ENCODE peak calls at places on chromosome 21, in nine cellular contexts. S is bronchial epithelial cell; C is B cell; O is left ventricle myocardium inferior; J is Calu3; X is tibial nerve; W is cardiac fibroblast; P is coronary artery; M is activated CD8-positive, alpha-beta T cell treated with anti-CD3 and anti-CD28 coated beads for 36 hours. I is an unnamed sample.

GRCh38 chr21:31220567-31220966 is 123.5 kb downstream of the TIAM1 start:
- DNase-seq in S (peak), C (no peak), O (no peak), J (no peak), X (no peak), W (peak), P (no peak), M (no peak), I (no peak)

GRCh38 chr21:22346576-22346975 is 1348.4 kb downstream of the NCAM2 start:
- DNase-seq in S (no peak), C (no peak), O (no peak), J (no peak), X (no peak), W (no peak), P (no peak), M (no peak), I (no peak)

GRCh38 chr21:43758132-43758619 is 17.9 kb downstream of the CSTB start:
- DNase-seq in S (no peak), C (no peak), O (no peak), J (no peak), X (no peak), W (peak), P (no peak), M (no peak), I (no peak)

GRCh38 chr21:36709868-36710728 is 11.2 kb downstream of the SIM2 start:
- DNase-seq in S (no peak), C (no peak), O (no peak), J (no peak), X (no peak), W (no peak), P (peak), M (no peak), I (no peak)

GRCh38 chr21:34881894-34882371 is 167.2 kb downstream of the RUNX1 start:
- DNase-seq in S (peak), C (no peak), O (no peak), J (no peak), X (no peak), W (peak), P (no peak), M (no peak), I (no peak)

GRCh38 chr21:35428927-35429326 is 379.8 kb upstream of the RUNX1 start:
- DNase-seq in S (no peak), C (no peak), O (no peak), J (no peak), X (no peak), W (no peak), P (no peak), M (no peak), I (no peak)

GRCh38 chr21:17270234-17270633 is 242.6 kb upstream of the CXADR start:
- DNase-seq in S (peak), C (no peak), O (peak), J (no peak), X (peak), W (peak), P (no peak), M (peak), I (no peak)

GRCh38 chr21:35014302-35015044 is 34.6 kb downstream of the RUNX1 start:
- DNase-seq in S (peak), C (no peak), O (no peak), J (no peak), X (no peak), W (no peak), P (no peak), M (no peak), I (no peak)

GRCh38 chr21:34509151-34509550 is 2.9 kb downstream of the KCNE1 start:
- DNase-seq in S (no peak), C (no peak), O (no peak), J (no peak), X (no peak), W (no peak), P (no peak), M (peak), I (peak)

GRCh38 chr21:43739648-43740435 is 20.9 kb downstream of the PDXK start:
- DNase-seq in S (no peak), C (no peak), O (no peak), J (no peak), X (no peak), W (no peak), P (no peak), M (no peak), I (no peak)

GRCh38 chr21:37276377-37276776 is 9.2 kb upstream of the VPS26C start:
- DNase-seq in S (no peak), C (no peak), O (no peak), J (no peak), X (no peak), W (no peak), P (no peak), M (no peak), I (no peak)

GRCh38 chr21:34511154-34511553 is 856 bp downstream of the KCNE1 start:
- DNase-seq in S (peak), C (no peak), O (no peak), J (no peak), X (no peak), W (peak), P (no peak), M (no peak), I (no peak)

GRCh38 chr21:36250423-36251075 is 69.4 kb upstream of the MORC3 start:
- DNase-seq in S (no peak), C (no peak), O (no peak), J (no peak), X (no peak), W (no peak), P (no peak), M (no peak), I (no peak)

GRCh38 chr21:37000381-37000780 is 6.1 kb upstream of the RIPPLY3 start:
- DNase-seq in S (no peak), C (no peak), O (no peak), J (no peak), X (no peak), W (no peak), P (no peak), M (no peak), I (no peak)

GRCh38 chr21:26164311-26164710 is 6.3 kb downstream of the APP start:
- DNase-seq in S (no peak), C (no peak), O (no peak), J (peak), X (no peak), W (no peak), P (no peak), M (no peak), I (no peak)
- TF ChIP-seq CTCF in S (no peak), C (no peak), O (no peak), J (no peak), X (no peak), W (no peak), P (no peak), M (no peak), I (no peak)

GRCh38 chr21:39676054-39676771 is 63.5 kb downstream of the B3GALT5 start:
- DNase-seq in S (peak), C (no peak), O (peak), J (no peak), X (no peak), W (peak), P (no peak), M (no peak), I (no peak)
- TF ChIP-seq CTCF in S (no peak), C (no peak), O (peak), J (no peak), X (no peak), W (no peak), P (no peak), M (no peak), I (no peak)

DNA sequence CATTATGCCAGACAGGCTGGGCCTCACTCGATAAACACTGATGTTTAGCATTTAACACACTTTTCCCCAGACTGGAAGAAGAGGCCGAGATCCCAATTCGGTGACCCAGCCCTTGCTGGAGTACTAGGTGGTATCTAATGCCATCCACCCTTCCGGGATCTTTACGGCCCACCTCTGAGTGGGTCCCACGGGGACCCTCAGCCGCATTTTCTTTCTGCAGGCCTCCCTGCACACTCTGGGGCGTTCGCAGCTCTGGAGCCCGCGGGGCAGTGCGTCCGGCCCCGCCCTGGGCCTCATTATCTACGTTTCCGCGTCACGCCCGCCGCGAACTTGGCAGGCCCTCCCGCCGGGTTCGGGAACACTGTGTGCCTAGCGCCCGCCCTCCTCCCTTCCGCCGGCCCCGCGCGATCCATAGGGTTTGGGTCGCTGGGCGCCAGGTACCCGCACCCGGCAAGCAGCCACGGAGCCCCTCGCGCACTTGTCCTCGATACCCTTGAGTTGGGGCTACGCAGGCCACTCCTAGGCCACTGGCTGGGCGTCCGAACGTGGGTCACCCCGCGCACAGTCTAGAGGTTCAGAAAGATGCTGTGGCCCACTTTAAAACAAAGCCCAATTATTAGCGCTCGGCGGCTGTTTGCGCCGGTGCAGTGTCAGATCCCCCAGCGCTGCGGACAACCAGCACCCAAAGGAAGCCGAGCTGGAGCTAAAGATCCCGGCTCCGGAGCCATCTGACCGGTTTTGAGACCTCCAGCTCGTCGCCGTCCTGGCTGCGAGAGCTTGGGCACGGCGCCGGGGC is 942 bp upstream of the EVA1C start:
- DNase-seq in S (no peak), C (no peak), O (peak), J (peak), X (peak), W (peak), P (peak), M (peak), I (no peak)
- TF ChIP-seq CTCF in S (no peak), C (no peak), O (no peak), J (no peak), X (no peak), W (no peak), P (no peak), M (no peak), I (no peak)

DNA sequence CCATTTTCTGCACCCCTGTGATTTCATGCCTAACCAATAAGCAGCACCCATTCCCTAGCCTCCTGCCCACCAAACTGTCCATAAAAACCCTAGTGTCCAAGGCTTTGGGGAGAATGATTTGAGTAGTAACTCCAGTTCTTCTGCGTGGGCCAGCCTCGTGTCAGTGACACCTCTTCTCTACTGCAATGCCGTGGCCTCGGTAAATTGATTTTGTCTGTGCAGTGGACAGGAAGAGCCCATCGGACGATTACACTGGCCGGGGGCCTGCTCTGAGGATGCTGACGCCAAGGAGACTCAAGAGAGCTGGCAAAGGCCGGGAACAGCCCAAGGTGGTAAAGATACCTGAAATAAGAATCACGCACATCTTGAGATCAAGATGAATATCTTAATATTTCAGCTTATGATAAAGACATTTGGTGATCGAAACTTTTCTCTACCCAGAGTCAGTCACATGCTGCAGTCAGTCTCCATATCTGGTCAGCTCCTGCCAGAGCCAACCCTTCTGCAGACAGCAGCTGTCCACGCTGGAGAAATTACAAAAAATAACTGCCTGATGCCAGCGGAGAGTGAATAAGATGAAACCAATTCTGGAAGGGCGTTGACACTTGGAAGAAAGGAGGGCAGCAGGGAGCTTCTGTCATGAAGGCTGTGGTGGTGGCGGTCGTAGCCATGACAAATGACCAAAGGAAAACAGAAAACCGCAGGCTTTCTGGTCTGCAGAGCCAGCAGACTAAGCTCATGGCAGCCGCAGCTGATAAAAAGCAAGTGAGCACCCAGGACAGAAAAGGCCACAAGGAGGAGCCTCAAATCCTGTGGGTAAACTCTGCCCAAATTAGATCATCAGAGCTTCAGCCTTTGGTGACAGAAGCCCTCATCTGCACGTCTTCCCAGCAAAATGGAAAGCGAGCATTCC is 29.1 kb downstream of the RSPH1 start:
- DNase-seq in S (peak), C (no peak), O (no peak), J (peak), X (no peak), W (peak), P (no peak), M (peak), I (peak)
- TF ChIP-seq CTCF in S (peak), C (no peak), O (peak), J (no peak), X (no peak), W (peak), P (no peak), M (no peak), I (peak)

DNA sequence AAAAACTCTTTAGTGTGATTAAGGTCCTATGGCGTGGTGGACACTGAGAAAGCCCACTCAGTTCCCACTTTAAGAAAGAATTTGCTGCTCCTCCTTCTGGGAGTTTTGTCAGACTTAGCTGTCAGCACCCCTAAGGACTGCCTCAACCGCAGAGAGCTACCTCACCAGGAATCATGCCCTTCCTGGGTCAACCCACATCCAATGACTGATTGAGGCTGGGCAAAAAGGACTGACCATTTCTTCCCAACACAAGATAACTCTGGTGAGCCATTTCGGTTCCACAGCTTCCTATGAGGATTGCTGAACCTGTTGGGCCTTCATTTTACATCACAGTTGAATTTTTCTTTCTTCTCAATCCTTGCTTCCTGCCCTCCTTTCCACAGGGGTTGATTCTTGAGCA is 197.9 kb downstream of the NCAM2 start:
- DNase-seq in S (no peak), C (no peak), O (no peak), J (no peak), X (no peak), W (peak), P (no peak), M (no peak), I (no peak)
- TF ChIP-seq CTCF in S (no peak), C (no peak), O (no peak), J (no peak), X (no peak), W (no peak), P (no peak), M (no peak), I (no peak)

GRCh38 chr21:32415451-32415850 is 2.9 kb downstream of the EVA1C start:
- DNase-seq in S (no peak), C (no peak), O (no peak), J (no peak), X (no peak), W (no peak), P (no peak), M (no peak), I (no peak)
- TF ChIP-seq CTCF in S (no peak), C (no peak), O (no peak), J (no peak), X (no peak), W (no peak), P (no peak), M (no peak), I (no peak)

DNA sequence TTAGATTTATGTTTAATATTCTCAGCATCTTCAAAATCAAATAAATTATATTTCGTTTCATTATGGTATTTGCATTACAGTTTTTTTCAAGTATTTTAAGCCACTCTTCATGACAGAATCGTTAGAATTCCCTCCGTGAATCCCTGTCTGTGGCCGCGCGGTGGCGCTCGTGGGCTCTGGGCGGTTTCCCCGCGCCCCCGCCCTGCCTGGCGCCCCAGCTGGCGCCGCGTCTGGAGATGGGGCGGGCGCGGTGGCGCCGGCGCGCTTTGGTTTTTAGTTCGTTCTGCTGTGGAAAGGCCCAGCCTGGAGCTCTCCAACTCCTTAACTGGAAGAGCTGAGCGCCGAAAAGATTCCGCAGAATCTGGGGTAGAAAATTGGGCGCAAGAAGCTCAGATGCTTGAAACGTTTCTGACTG is 25.7 kb downstream of the PRMT2 start:
- DNase-seq in S (peak), C (no peak), O (peak), J (no peak), X (peak), W (peak), P (no peak), M (peak), I (peak)
- TF ChIP-seq CTCF in S (peak), C (peak), O (peak), J (no peak), X (peak), W (peak), P (peak), M (peak), I (peak)

GRCh38 chr21:39367783-39368182 is 18.9 kb upstream of the HMGN1 start:
- DNase-seq in S (no peak), C (no peak), O (no peak), J (no peak), X (no peak), W (no peak), P (no peak), M (no peak), I (no peak)

GRCh38 chr21:39374046-39374445 is 25.2 kb upstream of the HMGN1 start:
- DNase-seq in S (no peak), C (no peak), O (no peak), J (no peak), X (no peak), W (no peak), P (no peak), M (no peak), I (no peak)

GRCh38 chr21:39375446-39375845 is 26.6 kb upstream of the HMGN1 start:
- DNase-seq in S (no peak), C (no peak), O (no peak), J (no peak), X (no peak), W (no peak), P (no peak), M (no peak), I (no peak)

GRCh38 chr21:39377444-39378050 is 28.7 kb upstream of the HMGN1 start:
- DNase-seq in S (peak), C (no peak), O (no peak), J (no peak), X (no peak), W (peak), P (no peak), M (no peak), I (no peak)

GRCh38 chr21:39373634-39374033 is 24.7 kb upstream of the HMGN1 start:
- DNase-seq in S (peak), C (no peak), O (no peak), J (no peak), X (no peak), W (peak), P (no peak), M (no peak), I (no peak)
- TF ChIP-seq CTCF in S (peak), C (peak), O (peak), J (no peak), X (peak), W (peak), P (no peak), M (no peak), I (peak)

DNA sequence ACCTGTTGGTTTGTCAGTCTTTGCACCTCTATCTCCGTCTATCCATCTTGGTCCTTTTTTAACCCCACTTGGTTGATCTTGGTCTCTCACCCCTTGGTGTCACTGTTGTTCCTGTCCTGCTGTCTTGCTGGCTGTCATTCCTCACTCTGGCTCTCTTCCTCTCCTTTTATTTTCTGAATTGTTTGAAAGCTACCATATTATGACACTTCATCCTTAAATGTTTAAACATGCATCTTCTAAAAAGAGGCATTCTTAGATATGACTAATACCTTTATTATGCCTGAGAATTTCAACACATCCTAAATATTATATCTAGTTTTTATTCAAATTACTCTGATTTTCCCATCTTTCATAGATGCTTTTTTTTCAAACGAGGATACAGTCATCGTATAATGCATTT is 37.0 kb downstream of the BACH1 start:
- DNase-seq in S (peak), C (no peak), O (no peak), J (no peak), X (no peak), W (peak), P (no peak), M (no peak), I (no peak)
- TF ChIP-seq CTCF in S (no peak), C (no peak), O (no peak), J (no peak), X (no peak), W (no peak), P (no peak), M (no peak), I (no peak)

DNA sequence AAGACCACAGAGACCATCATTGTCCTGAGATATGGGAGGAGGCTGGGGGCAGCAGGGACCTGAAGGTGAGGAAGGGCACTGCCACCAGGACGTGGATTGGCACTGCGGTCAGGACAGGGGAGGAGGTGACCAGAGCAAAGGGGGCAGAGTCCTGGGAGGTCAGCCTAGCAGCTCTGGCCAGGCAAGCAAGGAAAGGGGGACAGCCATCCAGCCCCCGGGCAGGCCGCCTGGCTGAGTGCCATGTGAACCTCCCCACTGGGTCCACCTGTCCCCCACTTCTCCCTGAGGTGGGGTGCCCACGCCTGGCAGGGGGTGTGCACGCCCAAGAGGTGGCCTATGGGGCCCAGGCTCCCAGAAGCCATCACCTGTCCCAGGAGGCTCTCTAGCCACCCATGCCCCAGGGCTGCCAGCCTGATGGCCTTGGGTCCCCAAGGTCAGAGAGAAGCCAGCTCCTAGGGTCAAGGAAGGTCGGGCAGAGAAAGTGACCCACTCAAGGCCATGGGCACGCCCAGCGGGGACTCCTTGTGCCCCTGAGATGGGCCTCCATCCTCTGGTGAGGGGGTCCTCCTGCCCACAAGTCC is 17.6 kb upstream of the PTTG1IP start:
- DNase-seq in S (no peak), C (no peak), O (no peak), J (no peak), X (no peak), W (no peak), P (no peak), M (no peak), I (no peak)
- TF ChIP-seq CTCF in S (no peak), C (no peak), O (no peak), J (no peak), X (no peak), W (no peak), P (no peak), M (no peak), I (no peak)

I was measured in GM10248.